ENCODE peak calls at places on chromosomes 13 and 19, in six cellular contexts. K is A549, C is right cardiac atrium, J is mucosa of descending colon, Q is GM23248, G is fibroblast of lung. Z is an unnamed sample.

GRCh38 chr13:34842466-34842865 is 99.6 kb upstream of the NBEA start:
- DNase-seq in K (no peak), G (no peak), C (no peak), J (no peak), Q (no peak), Z (no peak)

GRCh38 chr19:50311723-50312635 is 17.2 kb downstream of the KCNC3 start:
- DNase-seq in G (no peak), Q (peak; percentile 13), J (peak; percentile 48), K (peak; percentile 82), C (no peak), Z (no peak)

GRCh38 chr19:42130254-42130573 is 2.0 kb downstream of the POU2F2 start:
- DNase-seq in C (no peak), G (no peak), Q (no peak), J (no peak), K (no peak), Z (no peak)

GRCh38 chr19:33292595-33293254 is 9.6 kb downstream of the CEBPA start:
- DNase-seq in G (no peak), J (peak; percentile 87), Q (peak; percentile 80), K (peak; percentile 41), C (peak; percentile 34), Z (no peak)

GRCh38 chr13:108681986-108682562 is 52.7 kb downstream of the MYO16 start:
- DNase-seq in C (no peak), G (peak; percentile 34), J (no peak), K (no peak), Q (no peak), Z (no peak)

GRCh38 chr19:34475026-34475974 is 6.3 kb upstream of the WTIP start:
- DNase-seq in K (peak; percentile 52), J (no peak), C (no peak), G (peak; percentile 83), Q (peak; percentile 96), Z (peak; percentile 70)

GRCh38 chr13:106284358-106284757 is 251.1 kb downstream of the EFNB2 start:
- DNase-seq in K (no peak), J (no peak), G (peak; percentile 12), C (no peak), Q (no peak), Z (no peak)

GRCh38 chr19:28504139-28504538 is 708.8 kb downstream of the UQCRFS1 start:
- DNase-seq in K (no peak), C (no peak), J (no peak), G (peak; percentile 58), Q (no peak), Z (no peak)

GRCh38 chr19:13118424-13119193 is 545 bp downstream of the NACC1 start:
- DNase-seq in J (peak; percentile 88), K (peak; percentile 47), Q (peak; percentile 59), G (peak; percentile 57), C (peak; percentile 48), Z (peak; percentile 67)

GRCh38 chr13:99275093-99275469 is 16.9 kb upstream of the GPR18 start:
- DNase-seq in K (no peak), J (peak; percentile 57), Q (peak; percentile 88), G (peak; percentile 92), C (no peak), Z (no peak)

GRCh38 chr13:42492372-42492920 is 81.5 kb upstream of the TNFSF11 start:
- DNase-seq in G (no peak), C (no peak), J (no peak), Q (no peak), K (no peak), Z (no peak)

GRCh38 chr19:46081928-46082727 is 41.3 kb upstream of the IGFL4 start:
- DNase-seq in K (peak; percentile 75), Q (peak; percentile 79), J (no peak), G (peak; percentile 70), C (no peak), Z (no peak)

GRCh38 chr13:73201601-73202000 is 142.8 kb downstream of the KLF5 start:
- DNase-seq in Q (peak; percentile 45), C (no peak), G (no peak), K (no peak), J (no peak), Z (no peak)

GRCh38 chr19:1082165-1082927 is 12.8 kb downstream of the POLR2E start:
- DNase-seq in K (peak; percentile 91), Q (peak; percentile 40), C (peak; percentile 61), J (peak; percentile 97), G (peak; percentile 18), Z (no peak)

GRCh38 chr13:43569688-43570087 is 217.1 kb downstream of the ENOX1 start:
- DNase-seq in J (no peak), G (no peak), K (no peak), C (no peak), Q (peak; percentile 38), Z (no peak)

GRCh38 chr13:40271511-40271910 is 394.9 kb downstream of the FOXO1 start:
- DNase-seq in K (no peak), Q (no peak), C (peak; percentile 46), J (no peak), G (no peak), Z (no peak)

GRCh38 chr13:113361406-113361805 is 2.5 kb downstream of the GRTP1 start:
- DNase-seq in Q (no peak), G (no peak), K (no peak), J (no peak), C (no peak), Z (no peak)

GRCh38 chr13:51542358-51542972 is 41.8 kb upstream of the WDFY2 start:
- DNase-seq in K (peak; percentile 33), G (no peak), C (no peak), Q (peak; percentile 60), J (no peak), Z (no peak)

GRCh38 chr13:24632382-24633121 is 47.7 kb upstream of the ATP12A start:
- DNase-seq in J (no peak), K (no peak), G (peak; percentile 26), Q (peak; percentile 78), C (no peak), Z (no peak)

GRCh38 chr19:27681972-27682371 is 1531.0 kb downstream of the UQCRFS1 start:
- DNase-seq in Q (no peak), G (no peak), C (no peak), K (no peak), J (no peak), Z (no peak)

GRCh38 chr19:53131085-53131484 is 1.6 kb downstream of the ZNF415 start:
- DNase-seq in K (no peak), C (no peak), G (peak; percentile 6), Q (peak; percentile 35), J (no peak), Z (no peak)
- H3K4me3 ChIP-seq in K (no peak overlapping the region), C (no peak overlapping the region), G (no peak overlapping the region), Q (no peak overlapping the region), J (no peak overlapping the region), Z (no peak overlapping the region)

GRCh38 chr19:55320844-55321419 is 4.2 kb downstream of the TMEM150B start:
- DNase-seq in Q (no peak), C (no peak), K (no peak), J (no peak), G (no peak), Z (no peak)

GRCh38 chr19:55322495-55322894 is 2.6 kb downstream of the TMEM150B start:
- DNase-seq in G (no peak), K (no peak), C (no peak), J (peak; percentile 75), Q (no peak), Z (no peak)

GRCh38 chr19:55321466-55321865 is 3.7 kb downstream of the TMEM150B start:
- DNase-seq in J (no peak), C (no peak), Q (no peak), G (no peak), K (no peak), Z (no peak)

GRCh38 chr19:55324705-55325104 is 436 bp downstream of the TMEM150B start:
- DNase-seq in G (no peak), J (no peak), Q (no peak), C (no peak), K (no peak), Z (no peak)

DNA sequence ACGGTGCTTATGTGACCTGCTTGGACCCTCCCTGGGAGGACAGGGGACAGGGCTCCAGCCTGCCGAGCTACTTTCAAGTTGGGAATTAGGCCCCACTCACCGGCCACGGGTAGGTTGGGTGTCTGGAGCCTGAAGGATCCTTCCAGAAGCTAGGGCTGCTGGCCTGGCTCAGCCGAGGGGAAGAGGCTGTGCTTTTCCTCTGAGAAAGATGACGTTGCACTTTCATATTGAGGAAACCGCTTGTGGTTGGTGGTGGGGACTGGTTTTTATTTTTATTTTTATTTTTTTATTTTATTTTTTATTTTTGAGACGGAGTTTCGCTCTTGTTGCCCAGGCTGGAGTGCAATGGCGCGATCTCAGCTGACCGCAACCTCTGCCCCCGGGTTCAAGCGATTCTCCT is at the start of gene TMEM150B:
- DNase-seq in G (no peak), Q (no peak), J (no peak), C (no peak), K (no peak), Z (no peak)
- H3K4me1 ChIP-seq in G (no peaks in the 10 kb centered on the region), Q (peaks cover 16% of the 10 kb centered on the region), J (peaks cover 9% of the 10 kb centered on the region), C (no peaks in the 10 kb centered on the region), K (peaks cover 33% of the 10 kb centered on the region), Z (peaks cover 19% of the 10 kb centered on the region)

GRCh38 chr19:38724380-38724854 is 19.9 kb downstream of the CAPN12 start:
- DNase-seq in J (no peak), K (no peak), G (no peak), Q (no peak), C (no peak), Z (no peak)

GRCh38 chr19:38727306-38727867 is 16.9 kb downstream of the CAPN12 start:
- DNase-seq in K (no peak), C (peak; percentile 13), J (no peak), Q (no peak), G (no peak), Z (no peak)

GRCh38 chr19:38726284-38726673 is 18.0 kb downstream of the CAPN12 start:
- DNase-seq in G (no peak), C (peak; percentile 8), J (no peak), K (no peak), Q (no peak), Z (no peak)

GRCh38 chr19:38726761-38727301 is 17.4 kb downstream of the CAPN12 start:
- DNase-seq in G (no peak), Q (no peak), J (no peak), K (no peak), C (peak; percentile 16), Z (no peak)

GRCh38 chr19:38725469-38726283 is 18.6 kb downstream of the CAPN12 start:
- DNase-seq in G (no peak), C (peak; percentile 13), J (no peak), Q (no peak), K (no peak), Z (no peak)
- H3K4me3 ChIP-seq in G (no peak overlapping the region), C (no peak overlapping the region), J (no peak overlapping the region), Q (no peak overlapping the region), K (no peak overlapping the region), Z (no peak overlapping the region)

GRCh38 chr13:23288564-23288963 is 107.8 kb downstream of the SGCG start:
- DNase-seq in C (no peak), K (no peak), Q (peak; percentile 50), J (no peak), G (no peak), Z (no peak)

GRCh38 chr13:23289917-23290357 is 109.2 kb downstream of the SGCG start:
- DNase-seq in K (peak; percentile 37), C (peak; percentile 40), G (peak; percentile 45), Q (peak; percentile 77), J (no peak), Z (no peak)

GRCh38 chr13:23288995-23289394 is 108.2 kb downstream of the SGCG start:
- DNase-seq in K (no peak), J (no peak), C (no peak), G (no peak), Q (peak; percentile 15), Z (no peak)

DNA sequence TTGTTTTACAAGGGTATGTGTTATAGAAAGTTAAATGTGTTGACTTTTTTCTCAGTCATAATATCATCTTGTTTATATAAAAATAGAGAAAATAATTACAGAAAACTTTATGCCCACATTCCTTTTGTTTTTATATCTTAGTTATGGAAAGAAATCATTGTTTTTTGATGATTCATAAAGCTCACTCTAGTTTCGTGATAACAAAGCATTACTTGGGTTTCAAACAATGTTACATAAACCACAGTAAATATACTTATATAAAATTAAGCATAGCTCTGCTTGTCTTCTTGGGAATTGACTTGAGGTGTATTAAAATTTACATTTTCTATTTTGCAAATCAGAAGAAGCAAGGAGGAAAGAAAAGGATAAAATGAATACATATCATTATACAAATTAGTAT is 111.8 kb downstream of the SGCG start:
- DNase-seq in G (peak; percentile 12), C (no peak), Q (peak; percentile 40), J (no peak), K (no peak), Z (no peak)
- H3K4me1 ChIP-seq in G (no peaks in the 10 kb centered on the region), C (peaks cover 2% of the 10 kb centered on the region), Q (peaks cover 32% of the 10 kb centered on the region), J (no peaks in the 10 kb centered on the region), K (no peaks in the 10 kb centered on the region), Z (no peaks in the 10 kb centered on the region)

Z was measured in PC-9.